ENCODE peak calls at places on chromosomes 11 and 22, in six cellular contexts. One of them, this sample, is unnamed.
A peak's percentile ranks its signal among the peaks of the same experiment; 100 is the strongest.

GRCh38 chr11:64590763-64591221 is at the start of gene SLC22A12:
- DNase-seq in mesenchymal stem cell: no peak
- DNase-seq in H9: no peak
- DNase-seq in neuronal stem cell: no peak
- DNase-seq in IMR-90: no peak
- DNase-seq in H1: no peak
- DNase-seq in this sample: no peak

GRCh38 chr11:72127923-72128322 is 7.6 kb upstream of the FOLR3 start:
- DNase-seq in IMR-90: no peak
- DNase-seq in neuronal stem cell: no peak
- DNase-seq in H9: no peak
- DNase-seq in mesenchymal stem cell: no peak
- DNase-seq in H1: no peak
- DNase-seq in this sample: no peak

GRCh38 chr22:39671936-39672335 is 101.4 kb downstream of the CACNA1I start:
- DNase-seq in IMR-90: no peak
- DNase-seq in neuronal stem cell: no peak
- DNase-seq in H1: no peak
- DNase-seq in mesenchymal stem cell: no peak
- DNase-seq in H9: no peak
- DNase-seq in this sample: no peak

GRCh38 chr11:8230921-8231847 is 32.5 kb downstream of the LMO1 start:
- DNase-seq in IMR-90: no peak
- DNase-seq in neuronal stem cell: no peak
- DNase-seq in mesenchymal stem cell: no peak
- DNase-seq in H9: no peak
- DNase-seq in H1: no peak
- DNase-seq in this sample: no peak

GRCh38 chr11:78038697-78039313 is 15.7 kb upstream of the KCTD14 start:
- DNase-seq in H1: no peak
- DNase-seq in H9: no peak
- DNase-seq in mesenchymal stem cell: no peak
- DNase-seq in neuronal stem cell: no peak
- DNase-seq in IMR-90: peak; percentile 28
- DNase-seq in this sample: no peak

GRCh38 chr22:23264610-23265388 is 84.5 kb downstream of the BCR start:
- DNase-seq in IMR-90: no peak
- DNase-seq in neuronal stem cell: no peak
- DNase-seq in H9: no peak
- DNase-seq in mesenchymal stem cell: no peak
- DNase-seq in H1: no peak
- DNase-seq in this sample: no peak

GRCh38 chr22:48761546-48761945 is 1066.1 kb downstream of the BRD1 start:
- DNase-seq in H9: peak; percentile 10
- DNase-seq in IMR-90: no peak
- DNase-seq in neuronal stem cell: no peak
- DNase-seq in mesenchymal stem cell: no peak
- DNase-seq in H1: no peak
- DNase-seq in this sample: no peak

GRCh38 chr11:22798890-22799289 is 30.7 kb downstream of the SVIP start:
- DNase-seq in IMR-90: no peak
- DNase-seq in mesenchymal stem cell: no peak
- DNase-seq in H9: no peak
- DNase-seq in H1: no peak
- DNase-seq in neuronal stem cell: no peak
- DNase-seq in this sample: no peak

GRCh38 chr11:60699282-60699681 is at the start of gene MS4A8:
- DNase-seq in H1: no peak
- DNase-seq in mesenchymal stem cell: no peak
- DNase-seq in neuronal stem cell: no peak
- DNase-seq in IMR-90: no peak
- DNase-seq in H9: no peak
- DNase-seq in this sample: no peak

GRCh38 chr22:24696551-24697001 is 77.9 kb downstream of the PIWIL3 start:
- DNase-seq in neuronal stem cell: no peak
- DNase-seq in IMR-90: no peak
- DNase-seq in H9: no peak
- DNase-seq in mesenchymal stem cell: no peak
- DNase-seq in H1: no peak
- DNase-seq in this sample: no peak

DNA sequence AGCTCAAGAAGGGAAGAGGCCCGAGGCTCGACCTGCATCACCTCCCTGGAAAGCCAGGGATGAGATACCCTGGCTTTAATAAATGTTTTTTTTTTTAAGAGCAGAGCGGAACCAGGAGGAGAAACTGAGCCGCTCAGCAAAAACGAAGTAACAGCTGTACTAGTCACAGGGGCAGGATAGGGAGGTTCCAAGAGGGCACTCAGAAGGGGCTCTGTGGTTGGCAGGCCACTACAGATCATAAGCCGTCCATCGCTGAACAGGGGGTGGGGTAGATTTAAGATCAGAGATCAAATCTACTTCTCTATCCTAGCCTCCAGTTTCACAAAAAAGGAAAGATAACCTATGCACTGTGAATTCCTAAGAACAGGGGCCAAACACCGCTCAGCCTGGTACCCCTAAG is 630 bp downstream of the EIF3D start:
- DNase-seq in H1: no peak
- DNase-seq in IMR-90: no peak
- DNase-seq in H9: no peak
- DNase-seq in neuronal stem cell: no peak
- DNase-seq in mesenchymal stem cell: peak; percentile 59
- DNase-seq in this sample: peak; percentile 22
- H4K8ac ChIP-seq in H1: no peak overlapping the region
- H4K8ac ChIP-seq in IMR-90: peak overlapping the region; percentile 98
- H4K8ac ChIP-seq in H9: no peak overlapping the region
- H4K8ac ChIP-seq in neuronal stem cell: no peak overlapping the region
- H4K8ac ChIP-seq in mesenchymal stem cell: peak overlapping the region; percentile 54
- H4K8ac ChIP-seq in this sample: peak overlapping the region; percentile 77

GRCh38 chr11:86134580-86135318 is 65.9 kb upstream of the PICALM start:
- DNase-seq in H1: no peak
- DNase-seq in IMR-90: no peak
- DNase-seq in neuronal stem cell: no peak
- DNase-seq in H9: no peak
- DNase-seq in mesenchymal stem cell: no peak
- DNase-seq in this sample: no peak
- H3K14ac ChIP-seq in H1: no peak overlapping the region
- H3K14ac ChIP-seq in IMR-90: no peak overlapping the region
- H3K14ac ChIP-seq in neuronal stem cell: no peak overlapping the region
- H3K14ac ChIP-seq in H9: no peak overlapping the region
- H3K14ac ChIP-seq in mesenchymal stem cell: no peak overlapping the region
- H3K14ac ChIP-seq in this sample: no peak overlapping the region

GRCh38 chr11:119888119-119888518 is 159.1 kb upstream of the NECTIN1 start:
- DNase-seq in H1: no peak
- DNase-seq in H9: no peak
- DNase-seq in IMR-90: no peak
- DNase-seq in neuronal stem cell: no peak
- DNase-seq in mesenchymal stem cell: no peak
- DNase-seq in this sample: no peak
- H3K27ac ChIP-seq in H1: no peak overlapping the region
- H3K27ac ChIP-seq in H9: no peak overlapping the region
- H3K27ac ChIP-seq in IMR-90: no peak overlapping the region
- H3K27ac ChIP-seq in neuronal stem cell: no peak overlapping the region
- H3K27ac ChIP-seq in mesenchymal stem cell: no peak overlapping the region
- H3K27ac ChIP-seq in this sample: no peak overlapping the region

GRCh38 chr11:115214644-115215305 is 289.4 kb downstream of the CADM1 start:
- DNase-seq in IMR-90: no peak
- DNase-seq in H1: no peak
- DNase-seq in H9: no peak
- DNase-seq in neuronal stem cell: no peak
- DNase-seq in mesenchymal stem cell: no peak
- DNase-seq in this sample: no peak

GRCh38 chr11:115213007-115213406 is 291.2 kb downstream of the CADM1 start:
- DNase-seq in IMR-90: no peak
- DNase-seq in H9: no peak
- DNase-seq in H1: no peak
- DNase-seq in mesenchymal stem cell: no peak
- DNase-seq in neuronal stem cell: no peak
- DNase-seq in this sample: no peak

GRCh38 chr11:115217726-115218311 is 286.4 kb downstream of the CADM1 start:
- DNase-seq in neuronal stem cell: no peak
- DNase-seq in H9: no peak
- DNase-seq in mesenchymal stem cell: no peak
- DNase-seq in H1: no peak
- DNase-seq in IMR-90: no peak
- DNase-seq in this sample: no peak

GRCh38 chr11:115219378-115219777 is 284.8 kb downstream of the CADM1 start:
- DNase-seq in H1: no peak
- DNase-seq in neuronal stem cell: no peak
- DNase-seq in mesenchymal stem cell: no peak
- DNase-seq in H9: no peak
- DNase-seq in IMR-90: no peak
- DNase-seq in this sample: no peak

GRCh38 chr11:115215694-115216615 is 288.3 kb downstream of the CADM1 start:
- DNase-seq in H1: no peak
- DNase-seq in IMR-90: no peak
- DNase-seq in H9: peak; percentile 41
- DNase-seq in neuronal stem cell: no peak
- DNase-seq in mesenchymal stem cell: peak; percentile 13
- DNase-seq in this sample: peak; percentile 4
- H4K8ac ChIP-seq in H1: no peak overlapping the region
- H4K8ac ChIP-seq in IMR-90: no peak overlapping the region
- H4K8ac ChIP-seq in H9: no peak overlapping the region
- H4K8ac ChIP-seq in neuronal stem cell: no peak overlapping the region
- H4K8ac ChIP-seq in mesenchymal stem cell: no peak overlapping the region
- H4K8ac ChIP-seq in this sample: no peak overlapping the region